ENCODE peak calls at places on chromosome 21, in ten cellular contexts. V is substantia nigra; A is progenitor cell of endocrine pancreas; L is iris pigment epithelial cell; D is stimulated activated CD4-positive, alpha-beta T cell treated with anti-CD3 and anti-CD28 coated beads, Interleukin-4, amount 100 ng/mL, for 24 hours; R is HT1080; J is globus pallidus; S is ELF-1; Y is endodermal cell; C is OCI-LY7. E is an unnamed sample.

GRCh38 chr21:25369524-25370300 is 237.6 kb downstream of the MRPL39 start:
- DNase-seq in V (no peak), A (no peak), L (peak), D (no peak), R (peak), J (no peak), S (no peak), Y (no peak), C (no peak), E (no peak)

GRCh38 chr21:17195965-17196364 is 316.9 kb upstream of the CXADR start:
- DNase-seq in V (no peak), A (no peak), L (no peak), D (no peak), R (no peak), J (no peak), S (no peak), Y (no peak), C (no peak), E (no peak)

GRCh38 chr21:41043008-41043407 is 125.0 kb upstream of the BACE2 start:
- DNase-seq in V (no peak), A (no peak), L (no peak), D (no peak), R (no peak), J (no peak), S (no peak), Y (no peak), C (peak), E (peak)

GRCh38 chr21:44530221-44530902 is 9.6 kb downstream of the KRTAP10-1 start:
- DNase-seq in V (no peak), A (no peak), L (no peak), D (no peak), R (no peak), J (no peak), S (no peak), Y (no peak), C (no peak), E (no peak)

GRCh38 chr21:46155514-46156377 is at the start of gene FTCD:
- DNase-seq in V (no peak), A (no peak), L (no peak), D (no peak), R (no peak), J (no peak), S (no peak), Y (no peak), C (no peak), E (no peak)

GRCh38 chr21:38315155-38315554 is 58.4 kb downstream of the KCNJ15 start:
- DNase-seq in V (no peak), A (no peak), L (no peak), D (no peak), R (no peak), J (no peak), S (no peak), Y (no peak), C (no peak), E (no peak)

GRCh38 chr21:44927587-44928461 is 7.1 kb upstream of the ITGB2 start:
- DNase-seq in V (peak), A (no peak), L (peak), D (peak), R (peak), J (no peak), S (peak), Y (peak), C (peak), E (peak)

GRCh38 chr21:34582506-34583150 is 32.3 kb downstream of the RCAN1 start:
- DNase-seq in V (no peak), A (no peak), L (peak), D (no peak), R (peak), J (peak), S (peak), Y (peak), C (peak), E (peak)

GRCh38 chr21:15224346-15225086 is 159.7 kb upstream of the NRIP1 start:
- DNase-seq in V (no peak), A (no peak), L (peak), D (no peak), R (peak), J (no peak), S (no peak), Y (no peak), C (no peak), E (no peak)

GRCh38 chr21:28252923-28253322 is 739.8 kb downstream of the LTN1 start:
- DNase-seq in V (no peak), A (no peak), L (no peak), D (no peak), R (no peak), J (no peak), S (no peak), Y (no peak), C (no peak), E (no peak)

GRCh38 chr21:38289697-38290096 is 32.9 kb downstream of the KCNJ15 start:
- DNase-seq in V (no peak), A (no peak), L (peak), D (no peak), R (peak), J (no peak), S (no peak), Y (no peak), C (no peak), E (no peak)

E was measured in Karpas-422.